ENCODE peak calls at places on chromosome 12, in four cellular contexts. A, Q, G and F are unnamed samples. For H3K4me1, the result is how much of the 10 kb centered on the place peaks cover.

GRCh38 chr12:23108957-23109356 is 484.0 kb downstream of the ETNK1 start:
- DNase-seq in A (no peak), Q (no peak), G (no peak), F (no peak)

GRCh38 chr12:76470028-76470939 is 89.3 kb downstream of the OSBPL8 start:
- DNase-seq in A (no peak), Q (peak), G (no peak), F (no peak)

GRCh38 chr12:68405292-68405900 is 73.2 kb upstream of the MDM1 start:
- DNase-seq in A (no peak), Q (no peak), G (no peak), F (no peak)

GRCh38 chr12:52807544-52808470 is 6.1 kb downstream of the KRT4 start:
- DNase-seq in A (no peak), Q (no peak), G (no peak), F (no peak)

GRCh38 chr12:124550123-124551089 is 17.0 kb downstream of the NCOR2 start:
- DNase-seq in A (no peak), Q (no peak), G (peak), F (no peak)

GRCh38 chr12:54383041-54383609 is 1.4 kb downstream of the ZNF385A start:
- DNase-seq in A (no peak), Q (no peak), G (no peak), F (no peak)

GRCh38 chr12:69986109-69986508 is 161.1 kb downstream of the MYRFL start:
- DNase-seq in A (no peak), Q (no peak), G (no peak), F (no peak)

GRCh38 chr12:80702889-80703605 is 4.4 kb upstream of the MYF6 start:
- DNase-seq in A (no peak), Q (peak), G (no peak), F (no peak)

GRCh38 chr12:95672166-95672565 is 118.4 kb downstream of the NTN4 start:
- DNase-seq in A (no peak), Q (no peak), G (no peak), F (no peak)

GRCh38 chr12:39448038-39448437 is 5.1 kb upstream of the KIF21A start:
- DNase-seq in A (no peak), Q (no peak), G (no peak), F (no peak)

GRCh38 chr12:50505386-50505827 is 622 bp downstream of the DIP2B start:
- DNase-seq in A (peak), Q (peak), G (no peak), F (peak)

GRCh38 chr12:93441111-93441616 is 583 bp downstream of the UBE2N start:
- DNase-seq in A (peak), Q (peak), G (peak), F (no peak)

GRCh38 chr12:20457582-20457981 is 89.2 kb downstream of the PDE3A start:
- DNase-seq in A (no peak), Q (no peak), G (no peak), F (no peak)

GRCh38 chr12:130711751-130712150 is 4.3 kb downstream of the RIMBP2 start:
- DNase-seq in A (peak), Q (no peak), G (peak), F (no peak)

GRCh38 chr12:82896979-82897378 is 210.3 kb downstream of the TMTC2 start:
- DNase-seq in A (peak), Q (no peak), G (no peak), F (no peak)

GRCh38 chr12:49160415-49160814 is 28.5 kb downstream of the TUBA1A start:
- DNase-seq in A (no peak), Q (no peak), G (no peak), F (no peak)

GRCh38 chr12:41008472-41008871 is 179.6 kb upstream of the PDZRN4 start:
- DNase-seq in A (no peak), Q (no peak), G (no peak), F (no peak)

GRCh38 chr12:128269108-128269713 is 2.2 kb downstream of the TMEM132C start:
- DNase-seq in A (no peak), Q (peak), G (no peak), F (no peak)

GRCh38 chr12:110704750-110705149 is 15.8 kb upstream of the HVCN1 start:
- DNase-seq in A (peak), Q (no peak), G (no peak), F (no peak)

GRCh38 chr12:79618848-79619404 is 71.8 kb downstream of the PAWR start:
- DNase-seq in A (no peak), Q (no peak), G (no peak), F (no peak)

GRCh38 chr12:76848132-76848531 is 30.7 kb downstream of the CSRP2 start:
- DNase-seq in A (no peak), Q (no peak), G (no peak), F (no peak)

GRCh38 chr12:64098709-64099354 is 123.3 kb downstream of the KICS2 start:
- DNase-seq in A (no peak), Q (no peak), G (no peak), F (no peak)

GRCh38 chr12:116882742-116883141 is 1.5 kb upstream of the HRK start:
- DNase-seq in A (no peak), Q (no peak), G (no peak), F (no peak)

GRCh38 chr12:126210026-126210425 is 1144.8 kb downstream of the AACS start:
- DNase-seq in A (no peak), Q (peak), G (no peak), F (no peak)

GRCh38 chr12:113239811-113240331 is 18.6 kb downstream of the TPCN1 start:
- DNase-seq in A (peak), Q (peak), G (no peak), F (no peak)

GRCh38 chr12:14814082-14814481 is at the start of gene SMCO3:
- DNase-seq in A (no peak), Q (no peak), G (no peak), F (no peak)

GRCh38 chr12:132787877-132788276 is 26.2 kb upstream of the ANKLE2 start:
- DNase-seq in A (no peak), Q (no peak), G (no peak), F (no peak)

DNA sequence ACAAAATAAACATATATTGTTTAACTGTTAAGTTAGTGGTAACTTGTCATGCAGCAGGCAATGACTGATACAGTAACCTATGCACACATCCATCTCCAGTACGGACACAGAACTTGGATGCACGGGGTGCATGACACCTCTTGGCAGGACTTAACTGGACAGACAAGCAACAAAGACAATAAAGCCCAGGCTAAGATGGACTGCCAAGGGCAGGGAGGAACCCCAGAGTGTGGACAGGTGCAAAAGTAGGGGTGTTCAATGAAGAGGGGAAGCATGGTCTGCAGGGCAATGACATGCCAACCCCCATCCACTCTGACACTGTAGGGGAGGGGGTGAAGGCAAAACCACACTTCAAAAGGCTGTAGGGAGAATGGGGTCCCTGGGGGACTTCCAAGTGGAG is 11.7 kb downstream of the SSH1 start:
- DNase-seq in A (no peak), Q (no peak), G (no peak), F (no peak)
- H3K4me1 ChIP-seq in A (under half), Q (under half), G (under half), F (under half)

DNA sequence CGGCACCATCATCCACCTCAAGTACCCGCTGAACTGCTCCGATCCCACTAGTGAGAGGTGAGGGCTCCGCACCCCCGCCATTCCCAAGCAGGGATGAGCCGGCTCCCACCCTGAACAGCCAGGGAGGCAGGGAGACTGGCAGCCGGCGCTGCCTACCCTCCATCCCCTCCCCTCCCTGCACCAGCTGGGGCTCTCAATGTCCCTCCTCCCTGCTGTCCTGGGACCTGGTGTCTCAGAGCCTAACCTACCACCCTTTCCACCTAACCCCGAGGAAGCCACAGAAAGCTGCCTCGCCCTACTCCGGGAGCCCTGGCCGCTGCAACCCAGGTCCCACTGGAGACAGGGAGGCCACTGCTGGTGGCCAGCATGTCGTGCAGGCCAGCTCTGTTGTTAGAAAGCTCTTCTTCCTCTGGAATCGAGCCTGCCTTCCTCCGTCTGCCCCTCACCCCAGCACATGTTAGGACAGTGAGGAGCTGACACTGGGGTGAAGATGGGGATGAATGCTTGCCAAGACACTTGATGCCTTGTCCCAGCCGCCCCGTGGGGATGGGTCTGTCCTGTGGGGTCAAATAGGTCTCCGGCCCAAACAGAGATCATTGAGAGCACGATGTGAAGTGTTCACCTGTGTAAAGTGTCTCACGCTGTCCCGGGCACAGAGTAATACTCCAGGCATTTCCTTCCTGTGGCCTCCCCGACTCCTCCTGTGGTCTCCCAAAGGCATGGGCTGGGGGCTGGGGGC is 1.1 kb downstream of the PTPN6 start:
- DNase-seq in A (no peak), Q (no peak), G (peak), F (no peak)
- H3K4me3 ChIP-seq in A (no peak), Q (no peak), G (no peak), F (peak)

DNA sequence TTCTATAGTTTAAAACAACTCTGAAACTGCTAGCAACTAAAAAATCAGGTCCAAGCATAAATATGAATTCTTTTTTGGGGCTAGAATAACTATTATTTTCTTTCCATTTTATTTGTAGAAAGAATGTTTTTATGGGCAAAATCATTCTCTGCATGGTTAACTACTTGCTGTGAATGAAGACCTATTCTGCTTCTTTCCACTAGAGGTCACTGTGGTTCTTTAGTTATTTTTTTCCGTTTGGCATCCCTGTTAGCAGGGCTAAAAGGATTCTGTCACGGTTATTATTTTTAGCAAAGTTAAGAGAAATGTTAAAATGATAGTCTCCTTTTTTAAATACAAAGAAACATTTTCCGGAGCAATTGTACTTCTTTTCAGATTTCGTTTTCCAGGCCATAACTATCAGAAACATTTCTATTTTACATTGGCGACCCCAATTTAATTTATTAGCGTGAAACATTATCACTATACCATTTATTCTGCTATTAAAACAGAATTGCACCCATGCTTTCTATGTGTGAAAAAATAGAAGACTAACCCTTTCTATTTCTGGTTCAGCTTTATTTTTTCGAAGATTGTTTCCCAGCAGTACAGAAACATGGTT is 404.8 kb downstream of the ATP23 start:
- DNase-seq in A (no peak), Q (peak), G (no peak), F (no peak)
- H3K27ac ChIP-seq in A (no peak), Q (no peak), G (no peak), F (no peak)

DNA sequence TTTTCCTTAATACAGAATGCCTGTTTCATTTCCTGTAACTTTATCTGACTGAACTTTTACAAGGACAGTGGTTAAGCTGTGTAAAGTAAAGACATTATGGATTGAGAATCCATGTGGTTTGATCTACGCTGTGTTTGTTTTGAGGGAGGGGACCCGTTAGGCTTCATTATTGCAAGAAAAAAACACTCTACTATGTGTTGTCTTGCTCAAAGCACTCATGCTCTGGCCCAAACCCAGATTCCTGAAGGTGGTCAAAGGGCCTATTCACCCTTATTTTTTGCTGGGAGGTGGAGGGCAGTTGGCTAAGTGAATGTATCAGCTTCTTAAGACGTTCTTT is 11.9 kb downstream of the RNF10 start:
- DNase-seq in A (no peak), Q (no peak), G (no peak), F (no peak)
- H3K4me1 ChIP-seq in A (half or more), Q (under half), G (under half), F (under half)

GRCh38 chr12:28973491-28973890 is 175.6 kb upstream of the FAR2 start:
- DNase-seq in A (no peak), Q (no peak), G (no peak), F (no peak)

GRCh38 chr12:28975564-28976340 is 173.3 kb upstream of the FAR2 start:
- DNase-seq in A (no peak), Q (no peak), G (no peak), F (no peak)

GRCh38 chr12:28974166-28974565 is 174.9 kb upstream of the FAR2 start:
- DNase-seq in A (no peak), Q (no peak), G (no peak), F (no peak)

DNA sequence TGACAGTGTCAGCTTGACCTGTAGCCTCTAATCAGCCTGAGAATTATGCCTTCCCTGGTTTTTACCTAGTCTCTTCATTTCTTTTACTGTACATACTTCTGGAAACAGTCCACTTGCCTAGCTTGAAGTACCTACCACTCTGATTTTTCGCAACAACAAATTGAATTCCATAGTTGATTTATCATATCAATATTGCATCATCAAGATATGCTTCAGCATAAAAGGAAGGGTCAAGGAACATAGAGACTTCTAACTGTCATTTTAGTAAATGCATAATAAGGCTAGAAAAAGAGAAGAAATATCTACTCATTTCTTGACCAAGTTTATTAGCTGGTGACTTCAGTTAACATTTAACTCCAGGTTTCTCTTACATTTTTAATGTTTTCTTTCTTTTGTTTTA is 174.2 kb upstream of the FAR2 start:
- DNase-seq in A (no peak), Q (no peak), G (no peak), F (no peak)
- H3K4me3 ChIP-seq in A (no peak), Q (no peak), G (no peak), F (no peak)

DNA sequence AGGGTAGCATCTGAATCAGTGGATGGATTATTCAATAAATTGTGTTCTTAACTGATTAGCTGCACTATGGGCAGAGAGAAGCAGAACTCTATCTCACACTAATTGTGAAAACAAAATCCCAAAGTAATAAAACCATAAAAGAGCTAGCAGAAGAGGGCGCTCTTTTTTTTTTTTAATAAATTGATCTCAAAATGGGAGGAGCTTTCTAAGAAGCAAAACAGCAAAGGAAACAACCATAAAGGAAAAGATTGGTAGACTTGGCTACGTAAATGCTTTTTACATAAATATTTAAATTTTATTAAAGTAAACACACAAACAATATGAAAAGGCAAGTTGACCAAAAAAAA is 1.5 kb upstream of the TM7SF3 start:
- DNase-seq in A (no peak), Q (peak), G (no peak), F (no peak)
- H3K27ac ChIP-seq in A (peak), Q (no peak), G (no peak), F (no peak)

GRCh38 chr12:89384050-89384749 is 31.9 kb upstream of the DUSP6 start:
- DNase-seq in A (peak), Q (peak), G (no peak), F (peak)

GRCh38 chr12:89383235-89384049 is 31.1 kb upstream of the DUSP6 start:
- DNase-seq in A (peak), Q (no peak), G (no peak), F (no peak)

GRCh38 chr12:89384750-89385273 is 32.5 kb upstream of the DUSP6 start:
- DNase-seq in A (no peak), Q (no peak), G (no peak), F (no peak)

GRCh38 chr12:89382366-89382765 is 30.1 kb upstream of the DUSP6 start:
- DNase-seq in A (no peak), Q (no peak), G (no peak), F (no peak)

GRCh38 chr12:89385965-89386537 is 33.8 kb upstream of the DUSP6 start:
- DNase-seq in A (no peak), Q (no peak), G (no peak), F (no peak)
- H3K4me1 ChIP-seq in A (half or more), Q (half or more), G (half or more), F (under half)

DNA sequence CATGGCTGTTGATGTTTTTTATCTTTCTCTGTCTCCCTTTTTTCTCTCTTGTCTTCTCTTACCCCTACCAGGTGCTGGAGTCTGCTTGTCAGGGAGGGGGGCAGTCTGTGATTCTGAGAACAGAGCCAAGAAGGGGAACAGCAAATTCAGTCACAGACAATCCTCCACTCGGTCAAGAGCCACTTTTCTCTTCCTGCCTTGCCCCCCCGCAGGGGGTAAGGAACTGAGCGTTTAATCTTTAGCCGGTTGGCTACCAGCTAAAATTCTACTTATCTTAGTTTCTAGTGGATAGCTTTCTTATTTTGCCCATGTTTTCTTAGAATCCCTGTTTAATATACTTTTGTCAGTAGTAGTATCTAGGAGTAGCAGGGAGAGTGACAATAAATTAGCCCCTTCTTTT is 1.9 kb downstream of the RIMKLB start:
- DNase-seq in A (no peak), Q (no peak), G (no peak), F (no peak)
- H3K4me3 ChIP-seq in A (no peak), Q (peak), G (no peak), F (no peak)

GRCh38 chr12:105219261-105220018 is 16.5 kb downstream of the APPL2 start:
- DNase-seq in A (no peak), Q (no peak), G (no peak), F (no peak)

GRCh38 chr12:105220150-105220928 is 15.6 kb downstream of the APPL2 start:
- DNase-seq in A (no peak), Q (no peak), G (no peak), F (no peak)

GRCh38 chr12:105221588-105222325 is 14.2 kb downstream of the APPL2 start:
- DNase-seq in A (no peak), Q (no peak), G (no peak), F (no peak)

GRCh38 chr12:105220929-105221290 is 15.1 kb downstream of the APPL2 start:
- DNase-seq in A (no peak), Q (no peak), G (no peak), F (no peak)

GRCh38 chr12:105218434-105218833 is 17.5 kb downstream of the APPL2 start:
- DNase-seq in A (no peak), Q (peak), G (no peak), F (no peak)
- H3K27ac ChIP-seq in A (peak), Q (peak), G (no peak), F (no peak)

GRCh38 chr12:13478650-13479181 is 282.2 kb downstream of the EMP1 start:
- DNase-seq in A (no peak), Q (no peak), G (no peak), F (no peak)
- H3K4me1 ChIP-seq in A (under half), Q (under half), G (under half), F (under half)